ENCODE peak calls at places on chromosomes 7 and 10, in five cellular contexts. W is RCC 7860; K is activated T-cell treated with anti-CD3 and anti-CD28 coated beads, Interleukin-2, amount 50 U/mL, for 72 hours; V is RWPE1; Z is globus pallidus. F is an unnamed sample.

GRCh38 chr10:50991496-50992355 is 82.6 kb upstream of the PRKG1 start:
- DNase-seq in W (no peak), K (peak; percentile 0), V (no peak), Z (no peak), F (no peak)

GRCh38 chr7:77940647-77941046 is 142.1 kb downstream of the PHTF2 start:
- DNase-seq in W (peak; percentile 35), K (no peak), V (peak; percentile 34), Z (peak; percentile 29), F (peak; percentile 52)

GRCh38 chr7:100348805-100349204 is 9.1 kb upstream of the PILRB start:
- DNase-seq in W (no peak), K (no peak), V (no peak), Z (no peak), F (no peak)

GRCh38 chr7:70586822-70587221 is 545.1 kb upstream of the GALNT17 start:
- DNase-seq in W (no peak), K (no peak), V (no peak), Z (no peak), F (no peak)

GRCh38 chr7:138882249-138882648 is 84.3 kb upstream of the ATP6V0A4 start:
- DNase-seq in W (no peak), K (no peak), V (no peak), Z (no peak), F (no peak)

GRCh38 chr10:33352154-33352553 is 17.7 kb upstream of the NRP1 start:
- DNase-seq in W (peak; percentile 27), K (no peak), V (peak; percentile 68), Z (no peak), F (no peak)

GRCh38 chr7:149723795-149724495 is 49.4 kb downstream of the ZNF467 start:
- DNase-seq in W (no peak), K (no peak), V (no peak), Z (no peak), F (no peak)

GRCh38 chr7:105776986-105777910 is 99.2 kb downstream of the ATXN7L1 start:
- DNase-seq in W (peak; percentile 31), K (no peak), V (no peak), Z (no peak), F (no peak)

GRCh38 chr10:688287-688620 is 1.2 kb downstream of the DIP2C start:
- DNase-seq in W (no peak), K (no peak), V (no peak), Z (no peak), F (no peak)

GRCh38 chr7:120053390-120053961 is 219.5 kb upstream of the KCND2 start:
- DNase-seq in W (no peak), K (no peak), V (no peak), Z (no peak), F (no peak)

GRCh38 chr7:50317221-50317678 is 12.7 kb downstream of the IKZF1 start:
- DNase-seq in W (no peak), K (peak; percentile 69), V (no peak), Z (no peak), F (peak; percentile 54)

GRCh38 chr7:142459557-142459963 is 201.7 kb upstream of the PRSS58 start:
- DNase-seq in W (peak; percentile 58), K (no peak), V (peak; percentile 30), Z (peak; percentile 60), F (peak; percentile 40)

GRCh38 chr7:151804756-151805503 is 72.0 kb downstream of the PRKAG2 start:
- DNase-seq in W (no peak), K (no peak), V (no peak), Z (no peak), F (no peak)

GRCh38 chr7:99551767-99552463 is at the start of gene FAM200A:
- DNase-seq in W (peak; percentile 62), K (peak; percentile 86), V (peak; percentile 96), Z (peak; percentile 90), F (peak; percentile 93)

GRCh38 chr7:99437946-99438572 is 539 bp downstream of the PTCD1 start:
- DNase-seq in W (no peak), K (no peak), V (no peak), Z (no peak), F (no peak)

GRCh38 chr10:43083764-43084163 is 6.9 kb downstream of the RET start:
- DNase-seq in W (no peak), K (no peak), V (no peak), Z (no peak), F (no peak)

GRCh38 chr7:55387062-55387965 is 22.2 kb downstream of the LANCL2 start:
- DNase-seq in W (peak; percentile 64), K (no peak), V (no peak), Z (no peak), F (no peak)

GRCh38 chr7:18753972-18754610 is 258.5 kb downstream of the HDAC9 start:
- DNase-seq in W (no peak), K (no peak), V (no peak), Z (no peak), F (no peak)

GRCh38 chr7:921581-922333 is 32.7 kb downstream of the ADAP1 start:
- DNase-seq in W (no peak), K (peak; percentile 5), V (no peak), Z (no peak), F (no peak)

GRCh38 chr7:961546-962400 is 7.3 kb upstream of the ADAP1 start:
- DNase-seq in W (no peak), K (no peak), V (no peak), Z (no peak), F (no peak)

GRCh38 chr7:5477126-5477525 is 53.5 kb upstream of the TNRC18 start:
- DNase-seq in W (no peak), K (no peak), V (no peak), Z (no peak), F (no peak)

GRCh38 chr10:17785276-17785935 is 23.7 kb upstream of the MRC1 start:
- DNase-seq in W (no peak), K (no peak), V (no peak), Z (peak; percentile 24), F (no peak)

GRCh38 chr7:54689394-54690058 is 69.5 kb downstream of the SEC61G start:
- DNase-seq in W (no peak), K (no peak), V (no peak), Z (no peak), F (no peak)

GRCh38 chr10:102744374-102745051 is 765 bp downstream of the WBP1L start:
- DNase-seq in W (no peak), K (no peak), V (no peak), Z (no peak), F (no peak)

GRCh38 chr7:148773344-148773743 is 74.6 kb downstream of the CUL1 start:
- DNase-seq in W (peak; percentile 73), K (peak; percentile 17), V (no peak), Z (no peak), F (peak; percentile 38)

F was measured in GM13977.